ENCODE peak calls at places on chromosomes 2 and 18, in ten cellular contexts. G is heart left ventricle, S is K562, T is upper lobe of left lung, I is IMR-90, J is A549, K is HCT116, C is suprapubic skin, D is spleen, V is body of pancreas. Z is an unnamed sample.

GRCh38 chr2:216474925-216475670 is 23.5 kb upstream of the RPL37A start:
- DNase-seq in K (no peak), C (no peak), G (no peak), I (no peak), S (no peak), T (no peak), D (no peak), J (no peak), V (no peak), Z (no peak)

GRCh38 chr2:139296672-139297209 is 516.6 kb upstream of the NXPH2 start:
- DNase-seq in J (no peak), S (no peak), D (no peak), K (no peak), C (no peak), G (no peak), V (no peak), I (no peak), T (no peak), Z (no peak)

GRCh38 chr2:67414867-67415266 is 17.7 kb downstream of the ETAA1 start:
- DNase-seq in G (no peak), K (no peak), T (no peak), S (no peak), I (no peak), D (no peak), J (no peak), C (no peak), V (no peak), Z (no peak)

GRCh38 chr2:212027681-212028628 is 510.6 kb downstream of the ERBB4 start:
- DNase-seq in S (no peak), J (no peak), C (no peak), D (no peak), K (no peak), G (no peak), V (no peak), T (no peak), I (peak), Z (no peak)

GRCh38 chr2:37457401-37457901 is 113.0 kb downstream of the QPCT start:
- DNase-seq in I (peak), G (no peak), S (no peak), T (no peak), J (no peak), V (no peak), D (no peak), C (no peak), K (no peak), Z (no peak)

GRCh38 chr2:205683179-205683978 is 1.1 kb downstream of the NRP2 start:
- DNase-seq in I (peak), C (no peak), K (no peak), T (no peak), S (no peak), D (no peak), V (no peak), J (no peak), G (no peak), Z (no peak)

GRCh38 chr18:77013777-77014525 is 118.6 kb downstream of the MBP start:
- DNase-seq in K (no peak), I (no peak), V (no peak), G (no peak), D (no peak), S (no peak), J (no peak), C (peak), T (peak), Z (no peak)

GRCh38 chr18:8962906-8963635 is 139.4 kb upstream of the NDUFV2 start:
- DNase-seq in D (no peak), C (no peak), J (no peak), I (no peak), K (no peak), V (no peak), G (no peak), S (no peak), T (no peak), Z (no peak)

GRCh38 chr2:135825131-135825854 is 11.7 kb downstream of the LCT start:
- DNase-seq in T (no peak), S (no peak), J (no peak), C (no peak), D (no peak), V (no peak), K (no peak), G (no peak), I (no peak), Z (no peak)

GRCh38 chr18:22113144-22113813 is 56.1 kb upstream of the GATA6 start:
- DNase-seq in V (peak), I (no peak), J (no peak), G (peak), D (peak), K (no peak), T (no peak), C (no peak), S (no peak), Z (peak)

GRCh38 chr2:72150961-72151356 is 3.3 kb upstream of the CYP26B1 start:
- DNase-seq in J (no peak), I (no peak), S (no peak), D (peak), K (no peak), V (peak), C (no peak), G (no peak), T (peak), Z (no peak)

GRCh38 chr18:45764000-45764686 is 40.2 kb downstream of the SLC14A1 start:
- DNase-seq in G (no peak), C (no peak), K (no peak), T (no peak), S (no peak), V (no peak), J (no peak), D (no peak), I (peak), Z (peak)

GRCh38 chr2:101012706-101013181 is 10.7 kb downstream of the RPL31 start:
- DNase-seq in V (peak), J (no peak), I (peak), D (no peak), K (no peak), G (no peak), S (no peak), C (no peak), T (no peak), Z (no peak)

GRCh38 chr2:156892449-156893335 is 364.8 kb upstream of the GALNT5 start:
- DNase-seq in K (peak), J (peak), T (no peak), I (peak), S (no peak), C (no peak), V (no peak), D (no peak), G (no peak), Z (no peak)

GRCh38 chr2:200787351-200788128 is 24.2 kb upstream of the BZW1 start:
- DNase-seq in J (no peak), S (no peak), I (peak), K (no peak), C (no peak), T (no peak), D (no peak), V (no peak), G (no peak), Z (no peak)

GRCh38 chr2:96085541-96086355 is 30.6 kb downstream of the ADRA2B start:
- DNase-seq in V (no peak), S (no peak), K (no peak), G (peak), J (no peak), D (peak), I (no peak), T (peak), C (no peak), Z (no peak)

GRCh38 chr2:185674232-185674631 is 64.4 kb upstream of the FSIP2 start:
- DNase-seq in D (no peak), J (no peak), V (no peak), S (no peak), K (no peak), G (no peak), T (no peak), I (no peak), C (no peak), Z (no peak)

GRCh38 chr2:226893206-226893605 is 57.4 kb downstream of the RHBDD1 start:
- DNase-seq in G (no peak), K (no peak), C (no peak), D (no peak), T (no peak), I (peak), V (no peak), S (no peak), J (no peak), Z (no peak)

GRCh38 chr2:206698811-206699210 is 19.4 kb downstream of the DYTN start:
- DNase-seq in V (no peak), D (no peak), K (no peak), T (no peak), C (no peak), S (no peak), I (no peak), J (no peak), G (no peak), Z (no peak)

GRCh38 chr2:241015439-241015838 is 17.0 kb downstream of the SNED1 start:
- DNase-seq in T (peak), G (no peak), S (no peak), J (no peak), V (no peak), C (no peak), I (no peak), K (no peak), D (no peak), Z (no peak)

GRCh38 chr2:233436691-233437438 is 82.6 kb downstream of the DGKD start:
- DNase-seq in C (peak), J (no peak), G (no peak), S (no peak), D (peak), K (no peak), I (no peak), V (no peak), T (no peak), Z (no peak)

GRCh38 chr2:84495539-84496146 is 20.7 kb upstream of the DNAH6 start:
- DNase-seq in C (no peak), T (no peak), G (no peak), I (peak), S (peak), V (peak), J (peak), D (no peak), K (peak), Z (no peak)

GRCh38 chr2:61970807-61971556 is 65.5 kb downstream of the COMMD1 start:
- DNase-seq in G (no peak), T (no peak), I (no peak), K (no peak), V (no peak), D (no peak), S (no peak), C (no peak), J (no peak), Z (no peak)

GRCh38 chr2:191114403-191114886 is 36.3 kb downstream of the STAT4 start:
- DNase-seq in I (peak), T (no peak), K (no peak), D (no peak), G (no peak), V (no peak), S (no peak), J (no peak), C (no peak), Z (no peak)

GRCh38 chr18:79508565-79509535 is 113.1 kb downstream of the NFATC1 start:
- DNase-seq in J (no peak), D (peak), S (no peak), C (peak), V (no peak), T (peak), K (no peak), I (no peak), G (peak), Z (no peak)

GRCh38 chr2:24883946-24884345 is 36.1 kb downstream of the ADCY3 start:
- DNase-seq in K (no peak), S (no peak), I (peak), J (no peak), G (no peak), C (no peak), D (no peak), V (no peak), T (no peak), Z (no peak)

DNA sequence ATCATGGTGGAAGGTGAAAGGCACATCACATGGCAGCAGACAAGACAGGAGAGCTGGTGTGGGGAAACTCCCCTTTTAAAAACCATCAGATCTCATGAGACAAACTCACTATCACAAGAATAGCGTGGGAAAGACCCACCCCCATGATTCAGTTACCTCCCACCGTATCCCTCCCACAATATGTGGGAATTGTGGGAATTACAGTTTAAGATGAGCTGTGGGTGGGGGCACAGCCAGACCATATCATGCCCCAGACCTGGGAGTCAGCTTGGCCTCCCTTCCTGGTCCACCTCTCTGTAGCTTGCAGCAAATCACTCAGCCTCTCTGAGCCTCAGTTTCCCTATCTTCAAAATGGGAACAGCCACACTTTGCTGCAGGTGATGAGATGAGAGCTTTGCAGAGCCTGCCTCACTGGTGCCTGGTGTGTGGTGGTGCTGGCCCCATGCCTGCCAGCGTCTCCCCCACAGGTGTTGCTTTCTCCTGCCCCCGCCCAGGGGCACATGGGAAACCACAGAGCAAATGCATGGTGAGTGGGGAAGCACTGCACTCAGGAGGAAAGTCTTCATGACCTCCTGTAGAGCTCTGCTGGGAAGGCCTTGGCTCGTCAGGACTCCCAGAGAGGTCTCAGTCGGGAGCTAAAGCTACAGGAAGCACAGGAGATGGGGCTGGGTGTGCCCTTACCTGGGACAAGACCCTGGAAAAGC is 31.2 kb downstream of the GREB1 start:
- DNase-seq in J (no peak), T (no peak), I (no peak), C (peak), K (no peak), S (no peak), D (peak), V (no peak), G (no peak), Z (no peak)
- TF ChIP-seq POLR2A in J (no peak), T (no peak), I (no peak), C (no peak), K (no peak), S (no peak), D (no peak), V (no peak), G (no peak), Z (no peak)

GRCh38 chr18:3294435-3295080 is 32.6 kb downstream of the MYL12B start:
- DNase-seq in I (peak), J (no peak), C (no peak), T (no peak), V (peak), S (no peak), K (no peak), G (no peak), D (no peak), Z (no peak)

GRCh38 chr18:3293196-3293951 is 31.4 kb downstream of the MYL12B start:
- DNase-seq in V (no peak), K (no peak), I (no peak), C (no peak), J (no peak), G (no peak), D (no peak), T (no peak), S (no peak), Z (no peak)

DNA sequence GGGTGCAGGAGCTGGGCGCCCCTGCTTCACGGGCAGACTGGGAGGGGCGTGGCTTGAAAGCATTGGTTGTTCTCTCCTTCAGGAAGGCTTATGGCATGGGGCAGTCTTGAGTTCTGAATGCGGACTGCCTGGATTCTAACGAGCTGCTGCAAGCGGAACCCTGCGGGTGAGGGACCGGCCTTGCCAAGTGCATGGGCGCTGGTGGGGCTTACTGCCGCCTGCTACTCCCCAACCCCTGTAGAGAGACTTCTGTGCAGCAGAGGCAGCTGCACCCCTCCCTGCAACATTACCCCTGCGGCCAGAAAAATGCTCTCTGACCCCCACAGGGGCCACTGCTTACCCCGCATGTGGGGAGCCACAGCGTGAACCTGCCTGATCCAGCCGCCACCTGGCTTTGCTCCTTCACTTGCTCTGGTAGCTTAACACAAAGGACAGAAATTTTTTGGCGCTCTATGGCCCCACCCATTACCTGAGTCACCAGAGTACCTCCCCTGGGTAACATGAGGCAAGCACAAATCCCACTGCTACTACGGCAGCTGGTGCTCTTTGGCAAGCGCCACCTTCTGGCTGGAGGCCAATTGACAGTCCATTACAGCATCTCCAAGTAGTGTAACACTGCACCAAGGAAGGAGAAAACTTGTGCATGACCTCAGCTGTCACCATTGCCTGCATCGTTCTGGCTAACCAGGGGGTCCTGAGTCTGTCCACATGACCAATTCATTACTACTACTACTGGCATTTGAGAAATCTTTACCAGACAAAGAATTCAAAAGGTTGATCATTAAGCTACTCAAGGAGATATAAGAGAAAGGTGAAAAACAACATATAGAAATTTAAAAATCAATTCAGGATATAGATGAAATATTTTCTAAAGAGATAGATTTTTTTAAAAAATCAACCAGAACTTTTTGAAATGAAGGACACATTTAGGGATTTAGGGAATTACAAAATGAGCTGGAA is 35.4 kb downstream of the MYL12B start:
- DNase-seq in G (peak), C (peak), D (peak), S (peak), V (peak), J (peak), T (peak), I (peak), K (peak), Z (no peak)
- TF ChIP-seq POLR2A in G (no peak), C (no peak), D (no peak), S (peak), V (peak), J (peak), T (no peak), I (no peak), K (peak), Z (no peak)

GRCh38 chr2:38661306-38661705 is 4.6 kb upstream of the GALM start:
- DNase-seq in T (no peak), J (no peak), I (peak), D (no peak), C (no peak), S (no peak), V (no peak), G (no peak), K (no peak), Z (no peak)

GRCh38 chr2:38668787-38669479 is 3.0 kb downstream of the GALM start:
- DNase-seq in V (no peak), J (no peak), D (no peak), S (no peak), K (no peak), T (no peak), C (no peak), G (no peak), I (no peak), Z (no peak)

GRCh38 chr2:38668092-38668491 is 2.2 kb downstream of the GALM start:
- DNase-seq in K (no peak), T (no peak), S (no peak), I (no peak), V (no peak), D (no peak), G (no peak), J (no peak), C (no peak), Z (no peak)

GRCh38 chr2:38666578-38666926 is 638 bp downstream of the GALM start:
- DNase-seq in S (peak), J (no peak), T (peak), G (no peak), K (no peak), I (peak), C (no peak), D (no peak), V (no peak), Z (no peak)

GRCh38 chr2:38665854-38666577 is at the start of gene GALM:
- DNase-seq in J (peak), V (peak), T (peak), D (peak), G (peak), C (peak), K (peak), S (peak), I (peak), Z (peak)
- TF ChIP-seq POLR2A in J (peak), V (peak), T (no peak), D (no peak), G (no peak), C (no peak), K (peak), S (peak), I (no peak), Z (no peak)

DNA sequence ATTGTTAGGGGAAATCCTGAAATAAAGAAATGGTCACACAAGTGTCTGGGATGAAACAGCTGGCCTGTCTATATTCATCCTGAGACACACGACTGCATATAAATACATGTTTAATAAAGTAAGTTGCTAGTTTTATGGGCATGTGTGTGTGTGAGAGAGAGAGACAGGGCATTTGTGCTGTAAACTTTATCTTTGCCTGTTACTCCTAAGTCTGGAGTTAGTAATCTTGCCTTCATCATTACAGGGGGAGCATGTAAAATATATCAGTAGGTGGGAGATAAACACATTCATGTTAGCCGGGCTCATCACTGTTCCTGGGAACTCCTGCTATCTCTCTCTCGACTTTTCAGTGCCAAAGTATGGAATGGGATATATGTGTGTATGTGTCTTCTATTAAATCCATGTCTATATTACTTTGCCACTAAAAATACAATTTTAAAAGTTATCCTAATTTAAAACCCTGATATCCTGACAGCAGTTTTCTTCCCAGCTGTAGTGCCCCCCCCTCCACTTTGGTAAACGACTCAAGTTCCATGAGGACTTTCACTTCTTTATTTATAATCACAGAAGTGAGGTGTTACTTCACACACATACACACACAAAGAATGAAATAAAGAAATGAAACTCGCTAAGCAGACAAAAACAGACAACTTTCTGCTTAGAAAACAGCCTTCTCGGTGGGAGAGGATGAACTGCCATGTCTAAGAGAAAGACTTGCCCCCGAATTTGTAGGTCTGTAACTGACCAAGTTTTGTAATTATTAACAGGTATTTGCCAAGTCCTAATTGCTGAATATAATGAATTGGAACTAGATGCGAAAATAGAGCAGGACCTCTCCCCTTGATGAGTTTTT is 949 bp downstream of the ZEB2 start:
- DNase-seq in V (no peak), G (no peak), S (no peak), D (no peak), I (no peak), K (no peak), J (no peak), T (no peak), C (no peak), Z (no peak)
- TF ChIP-seq POLR2A in V (peak), G (no peak), S (no peak), D (peak), I (no peak), K (no peak), J (no peak), T (no peak), C (peak), Z (no peak)

DNA sequence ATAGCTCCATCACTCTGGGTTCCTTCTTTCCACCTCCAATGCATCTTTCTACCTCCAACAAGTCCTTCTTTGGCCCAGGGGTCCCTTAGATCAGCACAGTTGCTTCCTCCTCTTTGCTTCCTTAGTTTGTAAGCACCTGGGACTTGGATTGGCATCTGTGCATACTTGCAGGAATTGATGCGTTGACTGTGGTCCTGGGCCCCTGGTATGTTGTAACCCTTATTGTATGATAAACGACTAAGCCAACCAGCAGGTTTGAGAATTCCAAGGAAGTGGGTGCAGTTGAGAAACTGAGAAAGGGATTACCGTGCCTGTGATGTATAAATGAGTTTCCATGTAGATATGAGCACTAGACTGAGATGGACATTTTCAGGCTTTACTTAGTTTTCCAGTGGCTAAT is 55.9 kb downstream of the ARHGAP28 start:
- DNase-seq in K (no peak), J (no peak), S (no peak), D (no peak), G (no peak), V (no peak), I (no peak), C (no peak), T (no peak), Z (no peak)
- TF ChIP-seq POLR2A in K (no peak), J (no peak), S (no peak), D (no peak), G (no peak), V (no peak), I (no peak), C (no peak), T (no peak), Z (no peak)

Z was measured in H54.